ENCODE peak calls at places on chromosome 14, in five cellular contexts. E is Panc1; A is ovary; F is left ventricle myocardium inferior; L is stimulated activated CD4-positive, alpha-beta T cell treated with anti-CD3 and anti-CD28 coated beads, Interleukin-15, amount 100 ng/mL, for 24 hours. W is an unnamed sample.

GRCh38 chr14:72665259-72665658 is 228.6 kb downstream of the DPF3 start:
- DNase-seq in A (no peak), E (no peak), L (no peak), F (no peak), W (peak)

GRCh38 chr14:70416322-70416716 is 571 bp downstream of the SYNJ2BP start:
- DNase-seq in F (no peak), E (no peak), L (no peak), A (no peak), W (peak)

GRCh38 chr14:44712095-44712822 is 205.2 kb upstream of the FSCB start:
- DNase-seq in A (no peak), E (no peak), F (no peak), L (no peak), W (no peak)

GRCh38 chr14:69953266-69953905 is 74.2 kb downstream of the SMOC1 start:
- DNase-seq in E (no peak), F (no peak), A (no peak), L (no peak), W (no peak)

GRCh38 chr14:22935156-22935555 is 6.0 kb upstream of the PRMT5 start:
- DNase-seq in L (no peak), E (no peak), A (no peak), F (no peak), W (no peak)

GRCh38 chr14:79161576-79161975 is 991.4 kb downstream of the NRXN3 start:
- DNase-seq in L (no peak), F (no peak), A (no peak), E (no peak), W (peak)

GRCh38 chr14:60206249-60206670 is 41.1 kb upstream of the DHRS7 start:
- DNase-seq in L (no peak), A (no peak), E (no peak), F (no peak), W (no peak)

GRCh38 chr14:58861546-58861945 is 223.8 kb downstream of the DACT1 start:
- DNase-seq in A (no peak), L (no peak), F (no peak), E (no peak), W (no peak)

GRCh38 chr14:92917041-92917940 is 5.7 kb upstream of the CHGA start:
- DNase-seq in F (no peak), L (no peak), E (no peak), A (no peak), W (no peak)

GRCh38 chr14:80926706-80927384 is 14.7 kb downstream of the CEP128 start:
- DNase-seq in A (no peak), E (no peak), F (no peak), L (no peak), W (peak)

GRCh38 chr14:104957146-104958113 is 20.7 kb downstream of the AHNAK2 start:
- DNase-seq in L (no peak), F (peak), A (no peak), E (no peak), W (no peak)

GRCh38 chr14:60008042-60008441 is 83.7 kb upstream of the PCNX4 start:
- DNase-seq in E (no peak), F (no peak), A (no peak), L (no peak), W (no peak)

GRCh38 chr14:33505963-33506329 is 444.9 kb downstream of the EGLN3 start:
- DNase-seq in L (no peak), E (no peak), F (no peak), A (no peak), W (no peak)

GRCh38 chr14:22886500-22887259 is 3.7 kb downstream of the REM2 start:
- DNase-seq in E (no peak), F (peak), L (peak), A (peak), W (peak)

GRCh38 chr14:91245029-91245428 is 525 bp upstream of the GPR68 start:
- DNase-seq in E (no peak), F (no peak), A (no peak), L (peak), W (no peak)

GRCh38 chr14:101017209-101017608 is 113.7 kb upstream of the RTL1 start:
- DNase-seq in E (no peak), L (no peak), F (no peak), A (no peak), W (peak)

GRCh38 chr14:87153391-87153790 is 839.6 kb downstream of the GALC start:
- DNase-seq in F (no peak), A (no peak), L (no peak), E (no peak), W (no peak)

GRCh38 chr14:90599748-90600507 is 203.1 kb downstream of the CALM1 start:
- DNase-seq in F (no peak), A (no peak), L (no peak), E (no peak), W (no peak)

GRCh38 chr14:102811254-102811963 is 34.2 kb downstream of the TRAF3 start:
- DNase-seq in A (no peak), F (no peak), L (no peak), E (no peak), W (no peak)

GRCh38 chr14:69376439-69376838 is 21.7 kb downstream of the ERH start:
- DNase-seq in L (no peak), E (no peak), F (no peak), A (no peak), W (no peak)

GRCh38 chr14:89720741-89721315 is 233.7 kb downstream of the EFCAB11 start:
- DNase-seq in L (peak), A (no peak), F (peak), E (no peak), W (no peak)

GRCh38 chr14:76998777-76999366 is 29.6 kb downstream of the IRF2BPL start:
- DNase-seq in E (no peak), F (no peak), A (no peak), L (no peak), W (no peak)

GRCh38 chr14:24116111-24116809 is 1.5 kb upstream of the NRL start:
- DNase-seq in L (no peak), E (no peak), A (no peak), F (no peak), W (no peak)

GRCh38 chr14:102694530-102695171 is 82.6 kb upstream of the TRAF3 start:
- DNase-seq in L (peak), F (no peak), A (peak), E (peak), W (peak)

GRCh38 chr14:75041613-75042012 is 9.7 kb downstream of the MLH3 start:
- DNase-seq in L (no peak), E (no peak), F (no peak), A (no peak), W (no peak)

GRCh38 chr14:21917699-21918436 is 244.2 kb upstream of the OR4E1 start:
- DNase-seq in F (no peak), L (peak), E (peak), A (no peak), W (peak)

GRCh38 chr14:65258391-65258790 is 154.1 kb upstream of the FUT8 start:
- DNase-seq in A (no peak), L (no peak), E (peak), F (no peak), W (peak)

GRCh38 chr14:104169765-104170113 is 31.4 kb downstream of the KIF26A start:
- DNase-seq in E (no peak), A (no peak), L (no peak), F (peak), W (no peak)

W was measured in EL.